ENCODE peak calls at places on chromosomes 13 and 19, in eight cellular contexts. F is BE2C, P is right atrium auricular region, Z is thoracic aorta, J is cardiac muscle cell, U is suprapubic skin, N is mesenchymal stem cell, A is OCI-LY7. Q is an unnamed sample.
A peak's percentile ranks its signal among the peaks of the same experiment; 100 is the strongest.

GRCh38 chr19:10817291-10818038 is 18.5 kb downstream of the TMED1 start:
- DNase-seq in Z (peak; percentile 73), J (no peak), A (no peak), N (peak; percentile 67), F (peak; percentile 59), U (peak; percentile 88), P (peak; percentile 65), Q (no peak)

GRCh38 chr19:1263198-1263597 is 5.9 kb upstream of the CIRBP start:
- DNase-seq in J (no peak), N (no peak), U (no peak), A (no peak), P (no peak), F (no peak), Z (no peak), Q (peak; percentile 64)

GRCh38 chr13:67792151-67792665 is 562.1 kb upstream of the PCDH9 start:
- DNase-seq in F (no peak), U (no peak), J (peak; percentile 6), N (no peak), Z (no peak), A (no peak), P (no peak), Q (no peak)

GRCh38 chr13:27483421-27483820 is 33.1 kb upstream of the MTIF3 start:
- DNase-seq in N (no peak), U (no peak), A (no peak), P (peak; percentile 53), Z (no peak), F (no peak), J (no peak), Q (no peak)

GRCh38 chr13:107743523-107743922 is 471.8 kb downstream of the LIG4 start:
- DNase-seq in J (no peak), F (no peak), P (no peak), U (no peak), A (no peak), N (peak; percentile 74), Z (no peak), Q (no peak)

GRCh38 chr19:54449701-54450069 is 686 bp downstream of the LENG8 start:
- DNase-seq in A (no peak), F (no peak), Z (no peak), P (no peak), U (no peak), J (no peak), N (peak; percentile 58), Q (no peak)

GRCh38 chr13:102317593-102317992 is 84.3 kb downstream of the FGF14 start:
- DNase-seq in Z (peak; percentile 54), N (peak; percentile 19), F (peak; percentile 21), U (peak; percentile 63), A (no peak), J (peak; percentile 34), P (peak; percentile 90), Q (no peak)

GRCh38 chr19:45215391-45216191 is 29.6 kb downstream of the EXOC3L2 start:
- DNase-seq in F (peak; percentile 33), N (no peak), J (peak; percentile 14), A (no peak), P (no peak), Z (no peak), U (no peak), Q (no peak)

GRCh38 chr19:14031719-14032480 is at the start of gene IL27RA:
- DNase-seq in A (peak; percentile 85), U (no peak), F (peak; percentile 70), Z (no peak), P (no peak), J (peak; percentile 61), N (peak; percentile 70), Q (peak; percentile 87)

GRCh38 chr19:39676004-39676403 is 20.3 kb downstream of the LGALS16 start:
- DNase-seq in A (no peak), U (no peak), F (no peak), J (no peak), N (no peak), Z (no peak), P (no peak), Q (peak; percentile 59)

GRCh38 chr13:106507560-106508274 is 27.7 kb downstream of the EFNB2 start:
- DNase-seq in F (no peak), U (no peak), N (peak; percentile 94), J (no peak), A (no peak), P (no peak), Z (no peak), Q (no peak)

GRCh38 chr19:35642798-35643254 is 1.3 kb downstream of the ETV2 start:
- DNase-seq in P (no peak), F (no peak), A (peak; percentile 26), N (no peak), Z (no peak), J (no peak), U (no peak), Q (no peak)

GRCh38 chr13:113001251-113002140 is 32.5 kb downstream of the MCF2L start:
- DNase-seq in F (peak; percentile 91), J (peak; percentile 91), Z (no peak), P (no peak), U (no peak), A (no peak), N (peak; percentile 18), Q (no peak)

GRCh38 chr13:29581666-29582065 is 13.8 kb downstream of the SLC7A1 start:
- DNase-seq in J (no peak), A (no peak), N (no peak), P (no peak), F (no peak), Z (no peak), U (no peak), Q (no peak)

GRCh38 chr13:110233682-110234280 is 73.2 kb downstream of the COL4A1 start:
- DNase-seq in A (no peak), F (no peak), Z (no peak), U (no peak), J (no peak), N (peak; percentile 55), P (no peak), Q (no peak)

GRCh38 chr13:87259479-87260083 is 411.6 kb upstream of the SLITRK5 start:
- DNase-seq in J (peak; percentile 24), U (no peak), Z (no peak), F (peak; percentile 32), N (peak; percentile 15), P (no peak), A (peak; percentile 46), Q (no peak)

GRCh38 chr19:5809469-5809868 is 4.6 kb downstream of the NRTN start:
- DNase-seq in F (no peak), U (no peak), Z (no peak), J (no peak), N (no peak), P (no peak), A (no peak), Q (no peak)

GRCh38 chr19:4177146-4177545 is 5.2 kb downstream of the SIRT6 start:
- DNase-seq in J (no peak), F (no peak), P (no peak), A (no peak), N (no peak), Z (no peak), U (no peak), Q (no peak)

GRCh38 chr19:4182082-4182926 is at the start of the genes ANKRD24 and SIRT6:
- DNase-seq in J (peak; percentile 97), F (peak; percentile 97), Z (peak; percentile 70), U (peak; percentile 96), P (peak; percentile 96), A (peak; percentile 98), N (peak; percentile 96), Q (peak; percentile 98)

GRCh38 chr19:4175669-4175931 is 6.8 kb downstream of the SIRT6 start:
- DNase-seq in U (no peak), F (no peak), J (no peak), Z (no peak), N (no peak), P (no peak), A (no peak), Q (no peak)

GRCh38 chr19:4181053-4181508 is 1.3 kb downstream of the SIRT6 start:
- DNase-seq in N (no peak), U (no peak), A (peak; percentile 30), P (no peak), Z (no peak), J (no peak), F (no peak), Q (no peak)

DNA sequence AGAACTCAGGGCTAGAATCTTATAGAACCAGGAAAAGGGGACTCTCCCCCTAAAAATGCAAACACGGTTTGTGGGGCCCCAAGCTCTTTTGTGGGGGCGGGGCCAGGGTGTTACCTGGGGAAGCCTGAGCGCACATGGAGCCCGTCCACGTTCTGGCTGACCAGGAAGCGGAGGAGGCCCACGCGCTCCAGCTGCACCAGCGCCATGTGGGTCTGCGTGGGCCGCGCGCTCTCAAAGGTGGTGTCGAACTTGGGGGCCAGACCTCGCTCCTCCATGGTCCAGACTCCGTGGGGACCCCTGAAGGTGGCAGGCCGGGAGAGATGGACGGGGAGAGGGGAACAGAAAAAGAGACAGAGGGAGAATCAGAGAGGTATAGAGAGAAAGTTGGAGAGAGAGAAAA is 3.4 kb downstream of the SIRT6 start:
- DNase-seq in N (no peak), P (no peak), F (no peak), Z (no peak), J (no peak), A (no peak), U (no peak), Q (no peak)
- H3K36me3 ChIP-seq in N (peaks cover 44% of the 10 kb centered on the region), P (no peaks in the 10 kb centered on the region), F (peaks cover 7% of the 10 kb centered on the region), Z (peaks cover 17% of the 10 kb centered on the region), J (no peaks in the 10 kb centered on the region), A (peaks cover 17% of the 10 kb centered on the region), U (peaks cover 53% of the 10 kb centered on the region), Q (peaks cover 7% of the 10 kb centered on the region)

GRCh38 chr19:16202320-16203255 is 4.9 kb downstream of the AP1M1 start:
- DNase-seq in U (no peak), F (no peak), N (no peak), A (no peak), P (no peak), J (no peak), Z (no peak), Q (no peak)
- H3K36me3 ChIP-seq in U (peaks cover 59% of the 10 kb centered on the region), F (peaks cover 38% of the 10 kb centered on the region), N (peaks cover 65% of the 10 kb centered on the region), A (peaks cover 46% of the 10 kb centered on the region), P (peaks cover 26% of the 10 kb centered on the region), J (no peaks in the 10 kb centered on the region), Z (peaks cover 48% of the 10 kb centered on the region), Q (peaks cover 34% of the 10 kb centered on the region)

DNA sequence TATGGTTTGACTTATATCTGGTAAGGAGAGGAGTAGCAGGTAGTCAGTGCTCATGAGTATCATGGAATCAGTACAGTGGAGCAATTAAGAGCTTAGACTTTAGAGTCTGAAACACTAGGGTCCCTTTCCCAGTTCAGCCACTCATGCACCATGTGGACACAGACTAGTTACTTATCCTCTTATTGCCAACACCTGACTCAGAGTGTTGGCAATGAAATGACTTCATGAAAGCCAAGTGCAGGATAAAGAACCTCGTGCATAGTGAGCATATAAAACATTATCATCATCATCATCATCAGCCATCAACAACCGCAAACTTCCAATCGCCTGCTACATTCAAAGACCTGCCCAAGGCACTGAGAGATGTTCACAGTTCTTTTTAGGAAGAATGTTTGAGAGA is 164.2 kb downstream of the FOXO1 start:
- DNase-seq in F (no peak), Z (no peak), P (peak; percentile 55), N (no peak), A (no peak), J (no peak), U (no peak), Q (no peak)
- H3K36me3 ChIP-seq in F (no peaks in the 10 kb centered on the region), Z (no peaks in the 10 kb centered on the region), P (no peaks in the 10 kb centered on the region), N (no peaks in the 10 kb centered on the region), A (no peaks in the 10 kb centered on the region), J (no peaks in the 10 kb centered on the region), U (no peaks in the 10 kb centered on the region), Q (no peaks in the 10 kb centered on the region)

DNA sequence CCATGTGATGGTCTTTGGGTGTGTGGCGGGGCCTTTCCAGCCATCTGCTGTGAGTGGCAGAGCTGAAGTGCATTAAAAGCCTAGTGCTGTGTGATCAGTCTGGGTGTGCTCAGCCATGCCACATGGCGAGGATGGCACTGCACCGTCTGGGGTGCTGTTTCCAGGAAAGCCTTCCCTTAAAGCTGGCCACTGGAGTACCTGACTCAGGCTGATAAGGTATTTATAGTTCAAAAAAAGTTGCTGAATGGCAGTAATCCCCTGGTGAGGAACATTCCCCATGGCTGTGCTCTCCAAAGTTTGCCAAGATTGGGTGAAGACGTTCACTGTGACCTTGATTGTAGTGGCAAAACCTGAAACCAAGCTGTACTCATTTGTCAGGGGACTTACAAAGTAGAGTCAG is 6.0 kb downstream of the GPI start:
- DNase-seq in F (no peak), A (no peak), Z (no peak), N (no peak), P (no peak), J (no peak), U (no peak), Q (no peak)
- H3K36me3 ChIP-seq in F (peaks cover 85% of the 10 kb centered on the region), A (peaks cover 87% of the 10 kb centered on the region), Z (peaks cover 35% of the 10 kb centered on the region), N (peaks cover 67% of the 10 kb centered on the region), P (peaks cover 75% of the 10 kb centered on the region), J (peaks cover 67% of the 10 kb centered on the region), U (peaks cover 81% of the 10 kb centered on the region), Q (peaks cover 30% of the 10 kb centered on the region)